ENCODE peak calls at places on chromosomes 13 and 19, in five cellular contexts. One of them, this sample, is unnamed.

GRCh38 chr19:16591803-16592556 is 19.8 kb upstream of the SLC35E1 start:
- DNase-seq in A549: no peak
- DNase-seq in sigmoid colon: no peak
- DNase-seq in neural progenitor cell: no peak
- DNase-seq in fibroblast of mammary gland: no peak
- DNase-seq in this sample: no peak

GRCh38 chr19:3115411-3115810 is 20.4 kb upstream of the GNA15 start:
- DNase-seq in A549: no peak
- DNase-seq in sigmoid colon: no peak
- DNase-seq in neural progenitor cell: no peak
- DNase-seq in fibroblast of mammary gland: no peak
- DNase-seq in this sample: no peak

GRCh38 chr13:97945342-97945741 is 8.1 kb upstream of the IPO5 start:
- DNase-seq in A549: no peak
- DNase-seq in sigmoid colon: no peak
- DNase-seq in neural progenitor cell: no peak
- DNase-seq in fibroblast of mammary gland: no peak
- DNase-seq in this sample: no peak

GRCh38 chr13:111460548-111461444 is 140.4 kb downstream of the TEX29 start:
- DNase-seq in A549: peak
- DNase-seq in sigmoid colon: peak
- DNase-seq in neural progenitor cell: peak
- DNase-seq in fibroblast of mammary gland: peak
- DNase-seq in this sample: no peak

GRCh38 chr13:81409284-81409683 is 1068.4 kb upstream of the SPRY2 start:
- DNase-seq in A549: no peak
- DNase-seq in sigmoid colon: no peak
- DNase-seq in neural progenitor cell: no peak
- DNase-seq in fibroblast of mammary gland: no peak
- DNase-seq in this sample: no peak

GRCh38 chr13:50893211-50893852 is 16.3 kb upstream of the RNASEH2B start:
- DNase-seq in A549: no peak
- DNase-seq in sigmoid colon: no peak
- DNase-seq in neural progenitor cell: no peak
- DNase-seq in fibroblast of mammary gland: peak
- DNase-seq in this sample: no peak

GRCh38 chr13:50319603-50320296 is 304.5 kb downstream of the KCNRG start:
- DNase-seq in A549: peak
- DNase-seq in sigmoid colon: no peak
- DNase-seq in neural progenitor cell: no peak
- DNase-seq in fibroblast of mammary gland: peak
- DNase-seq in this sample: no peak

GRCh38 chr19:28794301-28794700 is 418.6 kb downstream of the UQCRFS1 start:
- DNase-seq in A549: no peak
- DNase-seq in sigmoid colon: no peak
- DNase-seq in neural progenitor cell: no peak
- DNase-seq in fibroblast of mammary gland: no peak
- DNase-seq in this sample: no peak

GRCh38 chr19:1147934-1148549 is 26.0 kb downstream of the SBNO2 start:
- DNase-seq in A549: peak
- DNase-seq in sigmoid colon: no peak
- DNase-seq in neural progenitor cell: no peak
- DNase-seq in fibroblast of mammary gland: no peak
- DNase-seq in this sample: no peak

DNA sequence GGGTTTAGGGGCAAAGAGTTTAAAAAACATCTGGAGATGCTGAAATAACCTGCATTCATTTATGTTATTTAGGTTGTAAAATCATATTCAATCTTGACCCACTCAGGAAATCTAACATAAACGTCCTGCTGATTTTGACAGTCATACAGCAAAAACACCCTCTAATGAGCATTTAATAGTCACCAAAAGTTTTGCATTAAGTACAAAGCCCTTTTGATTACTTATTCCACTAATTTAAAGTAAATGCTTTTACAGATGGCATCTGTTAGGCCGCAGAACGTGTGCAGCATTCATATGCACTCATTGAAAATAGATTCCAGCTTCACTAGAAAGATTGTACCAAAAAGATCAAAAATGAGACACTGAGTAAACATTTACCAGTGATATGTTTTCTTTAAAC is 1295.1 kb downstream of the EFNB2 start:
- DNase-seq in A549: no peak
- DNase-seq in sigmoid colon: no peak
- DNase-seq in neural progenitor cell: no peak
- DNase-seq in fibroblast of mammary gland: no peak
- DNase-seq in this sample: no peak
- TF ChIP-seq CTCF in A549: no peak
- TF ChIP-seq CTCF in sigmoid colon: no peak
- TF ChIP-seq CTCF in neural progenitor cell: no peak
- TF ChIP-seq CTCF in fibroblast of mammary gland: no peak
- TF ChIP-seq CTCF in this sample: no peak

DNA sequence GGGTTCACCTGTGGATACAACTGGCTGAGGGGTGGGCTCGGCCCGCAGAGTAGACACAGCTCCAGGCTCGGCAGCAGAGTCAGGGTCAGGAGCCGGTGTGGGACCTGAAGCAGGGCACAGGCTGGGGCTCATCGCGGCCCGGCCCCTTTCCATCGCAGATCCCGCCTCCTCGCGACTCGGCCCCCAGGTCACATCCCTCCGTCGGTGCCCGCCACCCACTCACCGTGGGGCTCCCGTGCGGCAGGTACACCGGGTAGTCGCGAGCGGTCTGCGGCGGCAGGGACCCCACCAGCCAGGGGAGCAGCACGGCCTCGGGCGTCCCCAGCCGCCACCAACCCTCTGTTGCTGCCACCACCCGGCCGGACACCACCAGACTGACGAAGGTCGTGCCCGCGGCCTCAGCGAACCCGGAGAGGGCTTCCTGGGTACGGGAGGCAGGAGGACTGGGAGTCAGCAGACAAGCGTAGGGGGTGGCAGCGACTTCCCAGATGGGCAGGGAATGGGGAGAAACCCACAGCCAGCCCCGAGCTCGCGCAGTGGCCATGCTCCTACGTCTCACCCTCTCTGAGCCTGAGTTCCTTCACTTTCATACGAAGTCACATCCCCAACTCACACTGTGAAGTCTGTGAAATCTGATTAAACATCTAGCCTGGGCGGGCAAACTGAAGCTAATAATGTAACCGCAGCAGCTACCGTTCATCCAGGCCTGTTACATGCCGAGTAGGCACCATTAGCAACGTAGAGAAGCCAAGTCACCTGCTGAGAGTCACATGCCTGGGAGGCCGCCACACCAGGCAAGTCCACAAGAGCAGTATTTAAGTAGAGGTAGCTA is 3.7 kb downstream of the FUZ start:
- DNase-seq in A549: peak
- DNase-seq in sigmoid colon: peak
- DNase-seq in neural progenitor cell: peak
- DNase-seq in fibroblast of mammary gland: no peak
- DNase-seq in this sample: peak
- TF ChIP-seq CTCF in A549: peak
- TF ChIP-seq CTCF in sigmoid colon: no peak
- TF ChIP-seq CTCF in neural progenitor cell: peak
- TF ChIP-seq CTCF in fibroblast of mammary gland: no peak
- TF ChIP-seq CTCF in this sample: peak

GRCh38 chr13:95552539-95553270 is at the start of gene CLDN10:
- DNase-seq in A549: peak
- DNase-seq in sigmoid colon: no peak
- DNase-seq in neural progenitor cell: peak
- DNase-seq in fibroblast of mammary gland: no peak
- DNase-seq in this sample: peak
- TF ChIP-seq CTCF in A549: peak
- TF ChIP-seq CTCF in sigmoid colon: no peak
- TF ChIP-seq CTCF in neural progenitor cell: peak
- TF ChIP-seq CTCF in fibroblast of mammary gland: no peak
- TF ChIP-seq CTCF in this sample: peak

GRCh38 chr13:44244288-44244687 is 129.3 kb upstream of the SERP2 start:
- DNase-seq in A549: no peak
- DNase-seq in sigmoid colon: no peak
- DNase-seq in neural progenitor cell: no peak
- DNase-seq in fibroblast of mammary gland: peak
- DNase-seq in this sample: no peak

GRCh38 chr13:44240611-44241010 is 133.0 kb upstream of the SERP2 start:
- DNase-seq in A549: no peak
- DNase-seq in sigmoid colon: no peak
- DNase-seq in neural progenitor cell: no peak
- DNase-seq in fibroblast of mammary gland: no peak
- DNase-seq in this sample: no peak

GRCh38 chr13:44238011-44238421 is 135.6 kb upstream of the SERP2 start:
- DNase-seq in A549: no peak
- DNase-seq in sigmoid colon: no peak
- DNase-seq in neural progenitor cell: no peak
- DNase-seq in fibroblast of mammary gland: peak
- DNase-seq in this sample: no peak

GRCh38 chr13:44243198-44243852 is 130.3 kb upstream of the SERP2 start:
- DNase-seq in A549: peak
- DNase-seq in sigmoid colon: no peak
- DNase-seq in neural progenitor cell: peak
- DNase-seq in fibroblast of mammary gland: peak
- DNase-seq in this sample: no peak

DNA sequence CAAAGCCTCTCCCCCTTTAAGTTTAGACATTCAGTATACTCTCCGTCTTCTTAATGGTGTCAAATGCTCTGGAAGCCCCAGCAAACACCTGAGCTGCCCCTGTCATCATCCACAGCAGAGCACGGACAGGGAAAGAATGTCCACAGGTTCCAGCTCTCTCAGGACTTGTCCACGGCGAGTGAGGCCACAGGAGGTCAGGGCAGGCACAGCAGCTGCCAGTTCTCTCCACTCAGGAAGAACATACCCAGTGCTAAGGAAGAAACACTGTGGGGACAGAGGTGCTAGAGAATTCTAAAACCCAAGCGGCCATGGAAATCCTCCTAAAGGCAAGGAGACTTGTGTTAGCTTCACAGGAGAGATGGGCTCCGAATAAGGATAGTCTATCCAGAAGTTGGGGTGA is 132.0 kb upstream of the SERP2 start:
- DNase-seq in A549: no peak
- DNase-seq in sigmoid colon: no peak
- DNase-seq in neural progenitor cell: no peak
- DNase-seq in fibroblast of mammary gland: no peak
- DNase-seq in this sample: no peak
- TF ChIP-seq CTCF in A549: no peak
- TF ChIP-seq CTCF in sigmoid colon: no peak
- TF ChIP-seq CTCF in neural progenitor cell: no peak
- TF ChIP-seq CTCF in fibroblast of mammary gland: no peak
- TF ChIP-seq CTCF in this sample: no peak

DNA sequence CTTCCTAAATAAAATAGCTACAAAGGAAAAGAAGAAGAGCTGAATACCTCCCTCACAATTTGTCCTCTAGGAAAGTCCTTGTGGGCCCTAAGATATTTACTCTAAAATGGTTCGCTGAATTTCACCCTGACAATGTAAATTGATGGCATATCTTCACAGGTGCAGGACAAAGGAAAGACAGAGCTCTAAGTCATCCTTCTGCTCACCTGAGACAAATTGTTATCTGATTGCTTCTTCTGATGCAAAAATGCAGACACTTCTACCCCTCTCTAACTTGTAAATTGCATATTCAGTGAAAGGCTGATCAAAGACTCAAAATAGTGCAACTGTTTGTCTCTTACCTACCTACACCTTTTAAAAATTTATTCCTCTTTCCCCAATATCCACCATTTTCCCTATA is 747.2 kb upstream of the PRR20A start:
- DNase-seq in A549: no peak
- DNase-seq in sigmoid colon: no peak
- DNase-seq in neural progenitor cell: no peak
- DNase-seq in fibroblast of mammary gland: no peak
- DNase-seq in this sample: no peak
- TF ChIP-seq CTCF in A549: no peak
- TF ChIP-seq CTCF in sigmoid colon: no peak
- TF ChIP-seq CTCF in neural progenitor cell: no peak
- TF ChIP-seq CTCF in fibroblast of mammary gland: no peak
- TF ChIP-seq CTCF in this sample: no peak

This sample was measured in progenitor cell of endocrine pancreas.